ENCODE peak calls at places on chromosomes 12 and 14, in eight cellular contexts. C, L, A, Y, V, M, O and U are unnamed samples.

GRCh38 chr12:37543966-37544668 is 772.5 kb upstream of the ALG10B start:
- DNase-seq in C (no peak), L (no peak), A (no peak), Y (no peak), V (no peak), M (no peak), O (no peak), U (no peak)

GRCh38 chr12:70049596-70050360 is 193.5 kb upstream of the CNOT2 start:
- DNase-seq in C (no peak), L (no peak), A (no peak), Y (no peak), V (no peak), M (no peak), O (no peak), U (no peak)

GRCh38 chr12:103729499-103729898 is 111.5 kb downstream of the NT5DC3 start:
- DNase-seq in C (no peak), L (no peak), A (no peak), Y (no peak), V (no peak), M (no peak), O (no peak), U (no peak)

GRCh38 chr12:63042646-63043045 is 107.7 kb upstream of the PPM1H start:
- DNase-seq in C (no peak), L (no peak), A (no peak), Y (no peak), V (no peak), M (peak; percentile 20), O (no peak), U (no peak)

GRCh38 chr12:54355104-54355815 is 9.0 kb downstream of the GPR84 start:
- DNase-seq in C (no peak), L (no peak), A (no peak), Y (no peak), V (no peak), M (no peak), O (peak; percentile 46), U (no peak)

GRCh38 chr12:109777544-109777943 is 55.7 kb downstream of the TRPV4 start:
- DNase-seq in C (no peak), L (peak; percentile 55), A (peak; percentile 39), Y (peak; percentile 21), V (peak; percentile 49), M (no peak), O (peak; percentile 74), U (peak; percentile 35)

GRCh38 chr12:102417055-102417454 is 63.3 kb downstream of the IGF1 start:
- DNase-seq in C (no peak), L (no peak), A (no peak), Y (no peak), V (no peak), M (no peak), O (no peak), U (no peak)

GRCh38 chr12:118330421-118331018 is 42.2 kb downstream of the TAOK3 start:
- DNase-seq in C (no peak), L (peak; percentile 19), A (no peak), Y (no peak), V (no peak), M (peak; percentile 23), O (no peak), U (peak; percentile 95)

GRCh38 chr12:67520611-67521010 is 127.9 kb upstream of the DYRK2 start:
- DNase-seq in C (no peak), L (no peak), A (peak; percentile 35), Y (peak; percentile 19), V (no peak), M (peak; percentile 26), O (peak; percentile 22), U (no peak)

GRCh38 chr14:65242732-65243134 is 140.4 kb upstream of the MAX start:
- DNase-seq in C (no peak), L (no peak), A (no peak), Y (no peak), V (no peak), M (no peak), O (no peak), U (no peak)

GRCh38 chr12:119235352-119235751 is 56.6 kb downstream of the HSPB8 start:
- DNase-seq in C (no peak), L (no peak), A (no peak), Y (no peak), V (no peak), M (no peak), O (peak; percentile 57), U (no peak)

GRCh38 chr12:24615967-24616411 is 332.9 kb downstream of the BCAT1 start:
- DNase-seq in C (no peak), L (no peak), A (no peak), Y (no peak), V (no peak), M (peak; percentile 70), O (peak; percentile 51), U (no peak)

GRCh38 chr14:39034481-39035296 is 68.3 kb downstream of the SEC23A start:
- DNase-seq in C (no peak), L (no peak), A (no peak), Y (no peak), V (no peak), M (peak; percentile 18), O (peak; percentile 60), U (no peak)

GRCh38 chr12:53806689-53807088 is 54.9 kb upstream of the CISTR start:
- DNase-seq in C (no peak), L (no peak), A (no peak), Y (no peak), V (no peak), M (peak; percentile 76), O (no peak), U (no peak)

GRCh38 chr14:64811676-64812075 is 68.0 kb downstream of the SPTB start:
- DNase-seq in C (no peak), L (peak; percentile 44), A (no peak), Y (no peak), V (no peak), M (no peak), O (no peak), U (no peak)

GRCh38 chr12:131797588-131797934 is 30.6 kb upstream of the MMP17 start:
- DNase-seq in C (no peak), L (no peak), A (no peak), Y (no peak), V (no peak), M (no peak), O (no peak), U (no peak)

GRCh38 chr14:63573579-63573978 is 30.4 kb upstream of the PPP2R5E start:
- DNase-seq in C (no peak), L (peak; percentile 11), A (no peak), Y (no peak), V (no peak), M (peak; percentile 22), O (no peak), U (no peak)

GRCh38 chr12:93572712-93573551 is 457 bp downstream of the SOCS2 start:
- DNase-seq in C (peak; percentile 46), L (peak; percentile 39), A (peak; percentile 48), Y (no peak), V (peak; percentile 23), M (peak; percentile 32), O (no peak), U (no peak)

GRCh38 chr12:95102916-95103671 is 29.7 kb upstream of the NR2C1 start:
- DNase-seq in C (no peak), L (no peak), A (peak; percentile 18), Y (peak; percentile 7), V (peak; percentile 63), M (peak; percentile 89), O (no peak), U (no peak)

GRCh38 chr14:95337052-95337595 is 17.4 kb upstream of the CLMN start:
- DNase-seq in C (no peak), L (no peak), A (no peak), Y (no peak), V (no peak), M (no peak), O (no peak), U (no peak)

GRCh38 chr12:74980510-74980909 is 229.1 kb downstream of the KCNC2 start:
- DNase-seq in C (no peak), L (no peak), A (no peak), Y (no peak), V (no peak), M (no peak), O (no peak), U (no peak)

GRCh38 chr12:108173160-108173559 is 44.1 kb downstream of the WSCD2 start:
- DNase-seq in C (no peak), L (no peak), A (no peak), Y (peak; percentile 75), V (no peak), M (no peak), O (no peak), U (no peak)

GRCh38 chr14:52797653-52798052 is 6.2 kb upstream of the GNPNAT1 start:
- DNase-seq in C (no peak), L (no peak), A (no peak), Y (no peak), V (no peak), M (no peak), O (no peak), U (no peak)

GRCh38 chr14:21579976-21580375 is at the start of gene OR10G3:
- DNase-seq in C (no peak), L (no peak), A (no peak), Y (no peak), V (no peak), M (no peak), O (no peak), U (no peak)

GRCh38 chr14:92373336-92373735 is 50.4 kb downstream of the SLC24A4 start:
- DNase-seq in C (no peak), L (no peak), A (no peak), Y (no peak), V (no peak), M (no peak), O (no peak), U (no peak)

GRCh38 chr12:112370156-112370555 is 12.1 kb downstream of the HECTD4 start:
- DNase-seq in C (no peak), L (no peak), A (no peak), Y (no peak), V (no peak), M (no peak), O (no peak), U (no peak)

GRCh38 chr14:32384464-32384863 is 55.4 kb downstream of the AKAP6 start:
- DNase-seq in C (no peak), L (no peak), A (no peak), Y (no peak), V (no peak), M (no peak), O (no peak), U (no peak)

GRCh38 chr14:81625343-81625742 is 91.7 kb upstream of the SEL1L start:
- DNase-seq in C (no peak), L (no peak), A (peak; percentile 11), Y (peak; percentile 28), V (no peak), M (no peak), O (peak; percentile 65), U (peak; percentile 67)

GRCh38 chr12:125983094-125983783 is 918.0 kb downstream of the AACS start:
- DNase-seq in C (peak; percentile 33), L (no peak), A (no peak), Y (no peak), V (no peak), M (peak; percentile 78), O (peak; percentile 78), U (no peak)

GRCh38 chr14:98926802-98927201 is 345.2 kb downstream of the BCL11B start:
- DNase-seq in C (no peak), L (no peak), A (no peak), Y (no peak), V (no peak), M (peak; percentile 29), O (no peak), U (no peak)

GRCh38 chr14:34356267-34356660 is 105.8 kb downstream of the SPTSSA start:
- DNase-seq in C (no peak), L (no peak), A (no peak), Y (no peak), V (no peak), M (no peak), O (no peak), U (peak; percentile 74)

GRCh38 chr12:100020370-100020769 is 35.6 kb upstream of the ANKS1B start:
- DNase-seq in C (no peak), L (no peak), A (no peak), Y (no peak), V (no peak), M (no peak), O (peak; percentile 84), U (no peak)

GRCh38 chr12:18496156-18496555 is 234.8 kb downstream of the PIK3C2G start:
- DNase-seq in C (no peak), L (no peak), A (peak; percentile 46), Y (no peak), V (no peak), M (no peak), O (no peak), U (no peak)

GRCh38 chr12:45727994-45728624 is 1.4 kb upstream of the ARID2 start:
- DNase-seq in C (no peak), L (no peak), A (no peak), Y (no peak), V (peak; percentile 26), M (no peak), O (no peak), U (no peak)